ENCODE peak calls at places on chromosomes 3 and 15, in five cellular contexts. Z, H, L, N and R are unnamed samples.

GRCh38 chr3:66494964-66495581 is 5.7 kb downstream of the LRIG1 start:
- DNase-seq in N (no peak), H (no peak), L (peak), Z (no peak), R (no peak)

GRCh38 chr3:123876858-123877257 is 7.3 kb downstream of the MYLK start:
- DNase-seq in H (no peak), N (no peak), L (peak), Z (no peak), R (no peak)

GRCh38 chr15:60704717-60705116 is 225.8 kb upstream of the ICE2 start:
- DNase-seq in Z (no peak), H (no peak), L (no peak), N (no peak), R (no peak)

GRCh38 chr15:39248204-39248603 is 332.7 kb upstream of the THBS1 start:
- DNase-seq in H (peak), N (no peak), L (no peak), Z (no peak), R (no peak)

GRCh38 chr3:127628788-127629456 is at the start of gene PODXL2:
- DNase-seq in H (peak), L (peak), N (peak), Z (peak), R (peak)

GRCh38 chr3:166011771-166012170 is 174.5 kb upstream of the BCHE start:
- DNase-seq in Z (no peak), L (no peak), H (no peak), N (no peak), R (no peak)

GRCh38 chr3:18345015-18345367 is 80.1 kb downstream of the SATB1 start:
- DNase-seq in Z (no peak), N (no peak), L (peak), H (no peak), R (no peak)

GRCh38 chr15:80173022-80173759 is 20.4 kb downstream of the FAH start:
- DNase-seq in L (peak), Z (peak), N (peak), H (peak), R (peak)

GRCh38 chr3:29313981-29314726 is 33.3 kb downstream of the RBMS3 start:
- DNase-seq in N (no peak), Z (no peak), L (no peak), H (no peak), R (no peak)

GRCh38 chr15:81480645-81481053 is 106.6 kb upstream of the TMC3 start:
- DNase-seq in H (peak), L (peak), N (peak), Z (peak), R (peak)

GRCh38 chr15:91942676-91943417 is 89.3 kb downstream of the SLCO3A1 start:
- DNase-seq in Z (peak), L (peak), H (peak), N (peak), R (peak)

GRCh38 chr15:30889231-30889630 is 14.5 kb upstream of the FAN1 start:
- DNase-seq in L (no peak), H (no peak), N (no peak), Z (no peak), R (no peak)

GRCh38 chr3:81726132-81726531 is 35.3 kb downstream of the GBE1 start:
- DNase-seq in L (no peak), N (no peak), H (no peak), Z (no peak), R (no peak)

GRCh38 chr3:40741729-40742128 is 217.0 kb downstream of the ZNF621 start:
- DNase-seq in N (no peak), Z (peak), L (no peak), H (no peak), R (peak)

GRCh38 chr3:99817047-99817436 is 620 bp upstream of the CMSS1 start:
- DNase-seq in Z (no peak), L (peak), N (peak), H (peak), R (no peak)

GRCh38 chr15:98503970-98504369 is 144.4 kb upstream of the IGF1R start:
- DNase-seq in L (no peak), H (no peak), Z (peak), N (no peak), R (peak)

GRCh38 chr15:100096700-100097099 is 245.1 kb downstream of the ADAMTS17 start:
- DNase-seq in H (no peak), Z (no peak), N (no peak), L (no peak), R (no peak)

GRCh38 chr3:172222474-172223071 is 183.2 kb downstream of the FNDC3B start:
- DNase-seq in Z (no peak), L (no peak), N (no peak), H (no peak), R (no peak)

GRCh38 chr3:61264281-61264680 is 13.0 kb upstream of the FHIT start:
- DNase-seq in L (no peak), H (no peak), Z (no peak), N (no peak), R (no peak)

GRCh38 chr3:153338487-153338886 is 176.5 kb downstream of the RAP2B start:
- DNase-seq in N (no peak), H (no peak), Z (no peak), L (no peak), R (no peak)

GRCh38 chr3:67094769-67095168 is 96.7 kb downstream of the KBTBD8 start:
- DNase-seq in Z (no peak), N (peak), H (no peak), L (peak), R (peak)

GRCh38 chr3:149023951-149024350 is 32.6 kb downstream of the GYG1 start:
- DNase-seq in L (no peak), Z (no peak), N (no peak), H (no peak), R (no peak)

GRCh38 chr15:50881121-50882048 is 27.1 kb upstream of the AP4E1 start:
- DNase-seq in N (no peak), L (no peak), H (no peak), Z (no peak), R (no peak)

GRCh38 chr3:42476225-42477160 is 25.9 kb upstream of the VIPR1 start:
- DNase-seq in H (peak), Z (no peak), L (peak), N (peak), R (peak)

GRCh38 chr3:126734324-126734723 is 30.3 kb downstream of the CHCHD6 start:
- DNase-seq in Z (no peak), N (no peak), H (no peak), L (no peak), R (no peak)

GRCh38 chr3:51379746-51380330 is 5.3 kb upstream of the MANF start:
- DNase-seq in L (no peak), H (no peak), N (no peak), Z (peak), R (no peak)

GRCh38 chr3:112092439-112093179 is 6.4 kb downstream of the C3orf52 start:
- DNase-seq in Z (peak), N (no peak), L (no peak), H (no peak), R (no peak)

GRCh38 chr3:172404237-172404962 is 43.9 kb downstream of the GHSR start:
- DNase-seq in Z (no peak), H (no peak), N (peak), L (no peak), R (no peak)

GRCh38 chr15:56383011-56383410 is 17.8 kb downstream of the TEX9 start:
- DNase-seq in L (no peak), H (no peak), N (no peak), Z (no peak), R (no peak)

GRCh38 chr15:100918034-100918689 is 995 bp upstream of the LRRK1 start:
- DNase-seq in L (peak), Z (peak), H (peak), N (peak), R (peak)